ENCODE peak calls at places on chromosome 7, in eight cellular contexts. One of them, this sample, is unnamed.

GRCh38 chr7:139502226-139502625 is 18.8 kb upstream of the KLRG2 start:
- DNase-seq in GM03348: no peak
- DNase-seq in G401: no peak
- DNase-seq in left ventricle myocardium superior: no peak
- DNase-seq in AG08396: no peak
- DNase-seq in AG04449: no peak
- DNase-seq in mucosa of descending colon: no peak
- DNase-seq in RWPE1: no peak
- DNase-seq in this sample: no peak

GRCh38 chr7:151008511-151009323 is 15.6 kb downstream of the ATG9B start:
- DNase-seq in GM03348: peak
- DNase-seq in G401: peak
- DNase-seq in left ventricle myocardium superior: peak
- DNase-seq in AG08396: peak
- DNase-seq in AG04449: no peak
- DNase-seq in mucosa of descending colon: peak
- DNase-seq in RWPE1: peak
- DNase-seq in this sample: no peak

GRCh38 chr7:100706672-100707311 is 871 bp downstream of the POP7 start:
- DNase-seq in GM03348: peak
- DNase-seq in G401: no peak
- DNase-seq in left ventricle myocardium superior: peak
- DNase-seq in AG08396: no peak
- DNase-seq in AG04449: no peak
- DNase-seq in mucosa of descending colon: peak
- DNase-seq in RWPE1: no peak
- DNase-seq in this sample: no peak

GRCh38 chr7:44273681-44274622 is 51.4 kb downstream of the CAMK2B start:
- DNase-seq in GM03348: no peak
- DNase-seq in G401: no peak
- DNase-seq in left ventricle myocardium superior: peak
- DNase-seq in AG08396: no peak
- DNase-seq in AG04449: no peak
- DNase-seq in mucosa of descending colon: no peak
- DNase-seq in RWPE1: no peak
- DNase-seq in this sample: no peak

GRCh38 chr7:30989008-30989823 is 25.5 kb downstream of the GHRHR start:
- DNase-seq in GM03348: no peak
- DNase-seq in G401: no peak
- DNase-seq in left ventricle myocardium superior: no peak
- DNase-seq in AG08396: no peak
- DNase-seq in AG04449: no peak
- DNase-seq in mucosa of descending colon: no peak
- DNase-seq in RWPE1: no peak
- DNase-seq in this sample: no peak

GRCh38 chr7:2015251-2015871 is 217.4 kb downstream of the MAD1L1 start:
- DNase-seq in GM03348: no peak
- DNase-seq in G401: no peak
- DNase-seq in left ventricle myocardium superior: peak
- DNase-seq in AG08396: no peak
- DNase-seq in AG04449: no peak
- DNase-seq in mucosa of descending colon: no peak
- DNase-seq in RWPE1: no peak
- DNase-seq in this sample: no peak

GRCh38 chr7:76260171-76260703 is 42.2 kb upstream of the HSPB1 start:
- DNase-seq in GM03348: peak
- DNase-seq in G401: no peak
- DNase-seq in left ventricle myocardium superior: no peak
- DNase-seq in AG08396: peak
- DNase-seq in AG04449: no peak
- DNase-seq in mucosa of descending colon: no peak
- DNase-seq in RWPE1: peak
- DNase-seq in this sample: no peak

GRCh38 chr7:134462337-134462925 is 3.5 kb upstream of the AKR1B1 start:
- DNase-seq in GM03348: peak
- DNase-seq in G401: no peak
- DNase-seq in left ventricle myocardium superior: no peak
- DNase-seq in AG08396: peak
- DNase-seq in AG04449: peak
- DNase-seq in mucosa of descending colon: no peak
- DNase-seq in RWPE1: peak
- DNase-seq in this sample: peak

GRCh38 chr7:68760556-68760955 is 837.7 kb upstream of the AUTS2 start:
- DNase-seq in GM03348: no peak
- DNase-seq in G401: no peak
- DNase-seq in left ventricle myocardium superior: no peak
- DNase-seq in AG08396: no peak
- DNase-seq in AG04449: no peak
- DNase-seq in mucosa of descending colon: no peak
- DNase-seq in RWPE1: no peak
- DNase-seq in this sample: no peak

GRCh38 chr7:44755698-44756627 is 7.3 kb downstream of the ZMIZ2 start:
- DNase-seq in GM03348: peak
- DNase-seq in G401: peak
- DNase-seq in left ventricle myocardium superior: no peak
- DNase-seq in AG08396: peak
- DNase-seq in AG04449: no peak
- DNase-seq in mucosa of descending colon: no peak
- DNase-seq in RWPE1: no peak
- DNase-seq in this sample: no peak

GRCh38 chr7:44607141-44608068 is 978 bp downstream of the OGDH start:
- DNase-seq in GM03348: no peak
- DNase-seq in G401: no peak
- DNase-seq in left ventricle myocardium superior: no peak
- DNase-seq in AG08396: no peak
- DNase-seq in AG04449: no peak
- DNase-seq in mucosa of descending colon: no peak
- DNase-seq in RWPE1: peak
- DNase-seq in this sample: no peak

GRCh38 chr7:92758796-92759431 is 77.5 kb downstream of the CDK6 start:
- DNase-seq in GM03348: no peak
- DNase-seq in G401: no peak
- DNase-seq in left ventricle myocardium superior: no peak
- DNase-seq in AG08396: no peak
- DNase-seq in AG04449: no peak
- DNase-seq in mucosa of descending colon: no peak
- DNase-seq in RWPE1: no peak
- DNase-seq in this sample: no peak

GRCh38 chr7:102410123-102410522 is 14.0 kb downstream of the PRKRIP1 start:
- DNase-seq in GM03348: no peak
- DNase-seq in G401: no peak
- DNase-seq in left ventricle myocardium superior: no peak
- DNase-seq in AG08396: no peak
- DNase-seq in AG04449: no peak
- DNase-seq in mucosa of descending colon: no peak
- DNase-seq in RWPE1: no peak
- DNase-seq in this sample: no peak

GRCh38 chr7:77684030-77684429 is 12.2 kb upstream of the RSBN1L start:
- DNase-seq in GM03348: no peak
- DNase-seq in G401: peak
- DNase-seq in left ventricle myocardium superior: peak
- DNase-seq in AG08396: no peak
- DNase-seq in AG04449: peak
- DNase-seq in mucosa of descending colon: no peak
- DNase-seq in RWPE1: no peak
- DNase-seq in this sample: no peak

GRCh38 chr7:46478046-46478445 is 557.0 kb upstream of the IGFBP3 start:
- DNase-seq in GM03348: peak
- DNase-seq in G401: no peak
- DNase-seq in left ventricle myocardium superior: no peak
- DNase-seq in AG08396: peak
- DNase-seq in AG04449: no peak
- DNase-seq in mucosa of descending colon: no peak
- DNase-seq in RWPE1: no peak
- DNase-seq in this sample: peak

GRCh38 chr7:117435475-117436043 is 8.3 kb upstream of the ASZ1 start:
- DNase-seq in GM03348: no peak
- DNase-seq in G401: no peak
- DNase-seq in left ventricle myocardium superior: no peak
- DNase-seq in AG08396: no peak
- DNase-seq in AG04449: no peak
- DNase-seq in mucosa of descending colon: no peak
- DNase-seq in RWPE1: no peak
- DNase-seq in this sample: no peak

GRCh38 chr7:135758531-135758932 is 9.9 kb upstream of the FAM180A start:
- DNase-seq in GM03348: peak
- DNase-seq in G401: no peak
- DNase-seq in left ventricle myocardium superior: peak
- DNase-seq in AG08396: peak
- DNase-seq in AG04449: no peak
- DNase-seq in mucosa of descending colon: no peak
- DNase-seq in RWPE1: peak
- DNase-seq in this sample: no peak

GRCh38 chr7:55567495-55568070 is 4.7 kb downstream of the VOPP1 start:
- DNase-seq in GM03348: no peak
- DNase-seq in G401: no peak
- DNase-seq in left ventricle myocardium superior: no peak
- DNase-seq in AG08396: no peak
- DNase-seq in AG04449: no peak
- DNase-seq in mucosa of descending colon: no peak
- DNase-seq in RWPE1: no peak
- DNase-seq in this sample: no peak

GRCh38 chr7:29193316-29194205 is 1.0 kb upstream of the CHN2 start:
- DNase-seq in GM03348: no peak
- DNase-seq in G401: peak
- DNase-seq in left ventricle myocardium superior: no peak
- DNase-seq in AG08396: no peak
- DNase-seq in AG04449: no peak
- DNase-seq in mucosa of descending colon: peak
- DNase-seq in RWPE1: no peak
- DNase-seq in this sample: no peak

GRCh38 chr7:34066968-34067367 is 161.6 kb downstream of the BMPER start:
- DNase-seq in GM03348: no peak
- DNase-seq in G401: peak
- DNase-seq in left ventricle myocardium superior: no peak
- DNase-seq in AG08396: no peak
- DNase-seq in AG04449: no peak
- DNase-seq in mucosa of descending colon: no peak
- DNase-seq in RWPE1: no peak
- DNase-seq in this sample: no peak

GRCh38 chr7:105621617-105622016 is 40.3 kb upstream of the EFCAB10 start:
- DNase-seq in GM03348: peak
- DNase-seq in G401: peak
- DNase-seq in left ventricle myocardium superior: peak
- DNase-seq in AG08396: peak
- DNase-seq in AG04449: no peak
- DNase-seq in mucosa of descending colon: peak
- DNase-seq in RWPE1: no peak
- DNase-seq in this sample: peak

GRCh38 chr7:147296201-147296600 is 1179.6 kb downstream of the CNTNAP2 start:
- DNase-seq in GM03348: no peak
- DNase-seq in G401: no peak
- DNase-seq in left ventricle myocardium superior: no peak
- DNase-seq in AG08396: no peak
- DNase-seq in AG04449: no peak
- DNase-seq in mucosa of descending colon: no peak
- DNase-seq in RWPE1: no peak
- DNase-seq in this sample: no peak

GRCh38 chr7:38453187-38453586 is 178.0 kb downstream of the AMPH start:
- DNase-seq in GM03348: peak
- DNase-seq in G401: no peak
- DNase-seq in left ventricle myocardium superior: no peak
- DNase-seq in AG08396: no peak
- DNase-seq in AG04449: no peak
- DNase-seq in mucosa of descending colon: no peak
- DNase-seq in RWPE1: no peak
- DNase-seq in this sample: no peak

GRCh38 chr7:88399036-88399435 is 92.3 kb upstream of the STEAP4 start:
- DNase-seq in GM03348: no peak
- DNase-seq in G401: no peak
- DNase-seq in left ventricle myocardium superior: no peak
- DNase-seq in AG08396: no peak
- DNase-seq in AG04449: no peak
- DNase-seq in mucosa of descending colon: no peak
- DNase-seq in RWPE1: no peak
- DNase-seq in this sample: no peak

GRCh38 chr7:99374121-99375064 is at the start of gene ARPC1B:
- DNase-seq in GM03348: peak
- DNase-seq in G401: no peak
- DNase-seq in left ventricle myocardium superior: peak
- DNase-seq in AG08396: peak
- DNase-seq in AG04449: no peak
- DNase-seq in mucosa of descending colon: peak
- DNase-seq in RWPE1: peak
- DNase-seq in this sample: peak

GRCh38 chr7:13097508-13097907 is 410.1 kb downstream of the ARL4A start:
- DNase-seq in GM03348: no peak
- DNase-seq in G401: no peak
- DNase-seq in left ventricle myocardium superior: no peak
- DNase-seq in AG08396: no peak
- DNase-seq in AG04449: no peak
- DNase-seq in mucosa of descending colon: no peak
- DNase-seq in RWPE1: no peak
- DNase-seq in this sample: no peak

GRCh38 chr7:150992833-150993302 is 2.1 kb downstream of the NOS3 start:
- DNase-seq in GM03348: no peak
- DNase-seq in G401: no peak
- DNase-seq in left ventricle myocardium superior: peak
- DNase-seq in AG08396: no peak
- DNase-seq in AG04449: no peak
- DNase-seq in mucosa of descending colon: no peak
- DNase-seq in RWPE1: no peak
- DNase-seq in this sample: no peak

GRCh38 chr7:104548861-104549260 is 220.5 kb downstream of the LHFPL3 start:
- DNase-seq in GM03348: no peak
- DNase-seq in G401: no peak
- DNase-seq in left ventricle myocardium superior: no peak
- DNase-seq in AG08396: no peak
- DNase-seq in AG04449: no peak
- DNase-seq in mucosa of descending colon: no peak
- DNase-seq in RWPE1: no peak
- DNase-seq in this sample: no peak

GRCh38 chr7:75937958-75938786 is 23.2 kb downstream of the POR start:
- DNase-seq in GM03348: peak
- DNase-seq in G401: no peak
- DNase-seq in left ventricle myocardium superior: peak
- DNase-seq in AG08396: peak
- DNase-seq in AG04449: peak
- DNase-seq in mucosa of descending colon: peak
- DNase-seq in RWPE1: no peak
- DNase-seq in this sample: peak

GRCh38 chr7:28808786-28809533 is 149.2 kb downstream of the TRIL start:
- DNase-seq in GM03348: no peak
- DNase-seq in G401: no peak
- DNase-seq in left ventricle myocardium superior: peak
- DNase-seq in AG08396: peak
- DNase-seq in AG04449: peak
- DNase-seq in mucosa of descending colon: peak
- DNase-seq in RWPE1: no peak
- DNase-seq in this sample: no peak

GRCh38 chr7:69412331-69413146 is 185.7 kb upstream of the AUTS2 start:
- DNase-seq in GM03348: peak
- DNase-seq in G401: no peak
- DNase-seq in left ventricle myocardium superior: peak
- DNase-seq in AG08396: no peak
- DNase-seq in AG04449: no peak
- DNase-seq in mucosa of descending colon: peak
- DNase-seq in RWPE1: no peak
- DNase-seq in this sample: peak

GRCh38 chr7:21504021-21504420 is 38.8 kb upstream of the DNAH11 start:
- DNase-seq in GM03348: no peak
- DNase-seq in G401: no peak
- DNase-seq in left ventricle myocardium superior: no peak
- DNase-seq in AG08396: no peak
- DNase-seq in AG04449: no peak
- DNase-seq in mucosa of descending colon: no peak
- DNase-seq in RWPE1: no peak
- DNase-seq in this sample: no peak

GRCh38 chr7:11176922-11177445 is 203.3 kb downstream of the PHF14 start:
- DNase-seq in GM03348: no peak
- DNase-seq in G401: no peak
- DNase-seq in left ventricle myocardium superior: no peak
- DNase-seq in AG08396: no peak
- DNase-seq in AG04449: no peak
- DNase-seq in mucosa of descending colon: no peak
- DNase-seq in RWPE1: no peak
- DNase-seq in this sample: no peak

GRCh38 chr7:3082831-3083230 is 39.2 kb upstream of the CARD11 start:
- DNase-seq in GM03348: no peak
- DNase-seq in G401: no peak
- DNase-seq in left ventricle myocardium superior: no peak
- DNase-seq in AG08396: no peak
- DNase-seq in AG04449: no peak
- DNase-seq in mucosa of descending colon: no peak
- DNase-seq in RWPE1: no peak
- DNase-seq in this sample: no peak